ENCODE peak calls at places on chromosomes 5 and 9, in four cellular contexts. G is HT-29, R is HuH-7, H is HuH-7.5. P is an unnamed sample.

GRCh38 chr5:135565691-135566421 is 12.9 kb downstream of the CXCL14 start:
- DNase-seq in R (peak; percentile 63), G (peak; percentile 76), H (peak; percentile 59), P (peak; percentile 9)

GRCh38 chr9:104743377-104743985 is 4.0 kb upstream of the NIPSNAP3A start:
- DNase-seq in G (peak; percentile 75), H (peak; percentile 46), R (peak; percentile 41), P (peak; percentile 72)

GRCh38 chr5:1120236-1120999 is 8.6 kb upstream of the SLC12A7 start:
- DNase-seq in G (no peak), R (no peak), H (no peak), P (no peak)

GRCh38 chr9:120928015-120928719 is 1.6 kb upstream of the TRAF1 start:
- DNase-seq in H (no peak), G (peak; percentile 46), R (no peak), P (peak; percentile 60)

GRCh38 chr9:104740596-104740995 is 6.9 kb upstream of the NIPSNAP3A start:
- DNase-seq in R (no peak), H (no peak), G (no peak), P (no peak)

GRCh38 chr9:83598487-83598886 is 24.5 kb upstream of the IDNK start:
- DNase-seq in G (no peak), H (peak; percentile 32), R (peak; percentile 37), P (no peak)

GRCh38 chr9:88953401-88954029 is 37.8 kb upstream of the S1PR3 start:
- DNase-seq in R (no peak), G (no peak), H (no peak), P (no peak)

GRCh38 chr9:37903581-37903830 is 421 bp downstream of the SLC25A51 start:
- DNase-seq in H (peak; percentile 37), R (no peak), G (peak; percentile 37), P (no peak)

GRCh38 chr9:108278341-108278740 is 577.4 kb downstream of the ACTL7B start:
- DNase-seq in H (no peak), R (no peak), G (no peak), P (no peak)

GRCh38 chr9:105355810-105356209 is 92.0 kb upstream of the FSD1L start:
- DNase-seq in R (no peak), H (no peak), G (peak; percentile 46), P (no peak)

GRCh38 chr9:34375901-34376595 is 650 bp downstream of the MYORG start:
- DNase-seq in H (peak; percentile 62), R (peak; percentile 48), G (peak; percentile 76), P (peak; percentile 34)

GRCh38 chr5:126031989-126032716 is 391.1 kb upstream of the GRAMD2B start:
- DNase-seq in R (no peak), G (no peak), H (no peak), P (no peak)

GRCh38 chr9:33498387-33498786 is 24.7 kb upstream of the NOL6 start:
- DNase-seq in H (no peak), R (no peak), G (peak; percentile 19), P (no peak)

GRCh38 chr9:122228906-122229837 is at the start of gene LHX6:
- DNase-seq in G (no peak), H (no peak), R (no peak), P (no peak)

GRCh38 chr5:139312075-139312474 is 18.5 kb downstream of the MATR3 start:
- DNase-seq in R (no peak), H (no peak), G (no peak), P (no peak)

GRCh38 chr5:43425965-43426364 is 13.8 kb upstream of the CCL28 start:
- DNase-seq in H (no peak), R (no peak), G (no peak), P (no peak)

GRCh38 chr5:65133473-65134110 is 348.1 kb downstream of the ADAMTS6 start:
- DNase-seq in H (no peak), G (no peak), R (no peak), P (no peak)

GRCh38 chr5:125413861-125414260 is 667.4 kb upstream of the ZNF608 start:
- DNase-seq in H (no peak), R (no peak), G (no peak), P (no peak)

GRCh38 chr5:136028782-136029742 is at the start of gene TGFBI:
- DNase-seq in G (peak; percentile 72), H (peak; percentile 72), R (peak; percentile 74), P (no peak)

GRCh38 chr5:181131514-181131913 is 545 bp upstream of the OR2V1 start:
- DNase-seq in H (no peak), R (no peak), G (no peak), P (no peak)

GRCh38 chr5:180647465-180647864 is 1.9 kb downstream of the FLT4 start:
- DNase-seq in R (no peak), G (no peak), H (no peak), P (no peak)

GRCh38 chr9:110923601-110924000 is 114.7 kb downstream of the LPAR1 start:
- DNase-seq in G (no peak), R (no peak), H (no peak), P (no peak)